ENCODE peak calls at places on chromosomes 13 and 19, in seven cellular contexts. S is cardiac muscle cell, O is GM23338, K is ascending aorta, Z is SK-N-SH, R is HCT116, L is endothelial cell of umbilical vein. N is an unnamed sample. For H3K4me1, the result is how much of the 10 kb centered on the place peaks cover.

GRCh38 chr13:105219636-105220035 is 1315.8 kb downstream of the EFNB2 start:
- DNase-seq in S (no peak), Z (no peak), R (no peak), K (no peak), L (no peak), O (no peak), N (no peak)

GRCh38 chr19:45571457-45572220 is 13.0 kb downstream of the OPA3 start:
- DNase-seq in Z (no peak), R (no peak), K (no peak), O (no peak), L (no peak), S (no peak), N (no peak)

GRCh38 chr13:101714195-101714594 is 261.7 kb downstream of the ITGBL1 start:
- DNase-seq in Z (no peak), L (no peak), R (no peak), K (no peak), O (no peak), S (no peak), N (no peak)

GRCh38 chr13:73533111-73533510 is 474.3 kb downstream of the KLF5 start:
- DNase-seq in K (no peak), L (no peak), O (no peak), R (no peak), Z (no peak), S (no peak), N (no peak)

GRCh38 chr13:110150384-110151091 is 156.4 kb downstream of the COL4A1 start:
- DNase-seq in K (no peak), Z (no peak), L (no peak), R (no peak), S (peak), O (no peak), N (no peak)

GRCh38 chr13:44932850-44933251 is 56.4 kb downstream of the NUFIP1 start:
- DNase-seq in Z (no peak), L (peak), K (no peak), O (no peak), R (no peak), S (peak), N (no peak)

GRCh38 chr13:27621366-27622101 is at the start of gene POLR1D:
- DNase-seq in Z (peak), K (peak), S (peak), L (peak), R (peak), O (peak), N (peak)

GRCh38 chr13:108560092-108560491 is 69.3 kb upstream of the MYO16 start:
- DNase-seq in K (no peak), S (no peak), O (no peak), L (no peak), R (no peak), Z (no peak), N (no peak)

GRCh38 chr13:109096101-109096500 is 466.7 kb downstream of the MYO16 start:
- DNase-seq in S (no peak), L (no peak), O (no peak), K (no peak), Z (no peak), R (no peak), N (no peak)

GRCh38 chr19:13150919-13151604 is 851 bp downstream of the IER2 start:
- DNase-seq in K (no peak), Z (no peak), L (peak), S (peak), R (no peak), O (no peak), N (no peak)

GRCh38 chr13:49219647-49220034 is 497 bp upstream of the MLNR start:
- DNase-seq in K (no peak), S (no peak), L (peak), Z (no peak), R (no peak), O (no peak), N (no peak)

GRCh38 chr19:45528744-45529453 is 21.6 kb downstream of the VASP start:
- DNase-seq in Z (no peak), S (peak), K (no peak), L (no peak), R (no peak), O (peak), N (peak)

GRCh38 chr13:30818323-30818960 is 83.1 kb downstream of the ALOX5AP start:
- DNase-seq in O (no peak), K (no peak), R (no peak), L (no peak), Z (no peak), S (peak), N (no peak)

GRCh38 chr13:91278291-91278690 is 69.2 kb upstream of the MIR17HG start:
- DNase-seq in R (no peak), K (no peak), Z (no peak), S (no peak), L (no peak), O (no peak), N (no peak)

GRCh38 chr19:11577451-11578341 is at the start of gene ACP5:
- DNase-seq in O (no peak), Z (peak), K (no peak), R (no peak), S (no peak), L (no peak), N (no peak)

GRCh38 chr19:43769256-43769655 is 11.5 kb downstream of the KCNN4 start:
- DNase-seq in Z (no peak), R (no peak), K (no peak), L (no peak), S (no peak), O (no peak), N (no peak)

GRCh38 chr19:20365146-20365545 is 198.1 kb downstream of the ZNF486 start:
- DNase-seq in L (no peak), K (no peak), R (no peak), O (no peak), Z (no peak), S (peak), N (no peak)

GRCh38 chr19:46984077-46985010 is 35.3 kb upstream of the NPAS1 start:
- DNase-seq in S (peak), L (peak), Z (peak), O (no peak), K (no peak), R (no peak), N (no peak)

GRCh38 chr13:106534844-106535551 is 464 bp downstream of the EFNB2 start:
- DNase-seq in R (no peak), Z (no peak), S (peak), K (no peak), O (peak), L (peak), N (no peak)

GRCh38 chr13:66543780-66544179 is 686.4 kb downstream of the PCDH9 start:
- DNase-seq in S (no peak), O (peak), K (no peak), L (no peak), R (peak), Z (no peak), N (no peak)

GRCh38 chr19:1270854-1271527 is 1.9 kb downstream of the CIRBP start:
- DNase-seq in L (no peak), S (no peak), K (no peak), Z (no peak), R (no peak), O (no peak), N (no peak)
- H3K4me1 ChIP-seq in L (under half), S (under half), K (under half), Z (half or more), R (half or more), O (under half), N (under half)

GRCh38 chr19:18102916-18103542 is 5.5 kb downstream of the MAST3 start:
- DNase-seq in K (no peak), L (no peak), Z (no peak), O (no peak), S (no peak), R (no peak), N (no peak)

GRCh38 chr19:18100710-18101109 is 3.1 kb downstream of the MAST3 start:
- DNase-seq in O (peak), K (no peak), S (no peak), L (no peak), R (no peak), Z (no peak), N (no peak)

GRCh38 chr19:18107235-18108083 is 9.9 kb downstream of the MAST3 start:
- DNase-seq in K (no peak), O (no peak), L (no peak), R (no peak), Z (peak), S (no peak), N (no peak)

GRCh38 chr19:18101268-18101667 is 3.7 kb downstream of the MAST3 start:
- DNase-seq in Z (no peak), O (no peak), L (no peak), R (no peak), S (no peak), K (no peak), N (no peak)

GRCh38 chr19:18104793-18105131 is 7.2 kb downstream of the MAST3 start:
- DNase-seq in Z (no peak), R (no peak), O (no peak), S (no peak), L (no peak), K (no peak), N (no peak)
- H3K4me3 ChIP-seq in Z (peak), R (peak), O (peak), S (peak), L (no peak), K (peak), N (peak)

GRCh38 chr19:10552596-10553053 is 8.9 kb downstream of the ATG4D start:
- DNase-seq in K (no peak), Z (peak), S (peak), R (no peak), O (peak), L (no peak), N (no peak)

GRCh38 chr19:10551698-10552301 is 8.1 kb downstream of the ATG4D start:
- DNase-seq in K (no peak), S (peak), O (peak), R (peak), Z (no peak), L (no peak), N (no peak)

GRCh38 chr19:10548746-10549276 is 5.1 kb downstream of the ATG4D start:
- DNase-seq in Z (no peak), K (no peak), L (no peak), S (no peak), R (no peak), O (no peak), N (no peak)

GRCh38 chr19:10549733-10550132 is 6.0 kb downstream of the ATG4D start:
- DNase-seq in S (no peak), R (no peak), O (no peak), L (no peak), Z (no peak), K (no peak), N (no peak)

GRCh38 chr19:10550336-10550735 is 6.6 kb downstream of the ATG4D start:
- DNase-seq in O (no peak), K (no peak), L (no peak), S (no peak), R (no peak), Z (no peak), N (no peak)
- H3K4me1 ChIP-seq in O (under half), K (under half), L (under half), S (under half), R (under half), Z (under half), N (under half)

DNA sequence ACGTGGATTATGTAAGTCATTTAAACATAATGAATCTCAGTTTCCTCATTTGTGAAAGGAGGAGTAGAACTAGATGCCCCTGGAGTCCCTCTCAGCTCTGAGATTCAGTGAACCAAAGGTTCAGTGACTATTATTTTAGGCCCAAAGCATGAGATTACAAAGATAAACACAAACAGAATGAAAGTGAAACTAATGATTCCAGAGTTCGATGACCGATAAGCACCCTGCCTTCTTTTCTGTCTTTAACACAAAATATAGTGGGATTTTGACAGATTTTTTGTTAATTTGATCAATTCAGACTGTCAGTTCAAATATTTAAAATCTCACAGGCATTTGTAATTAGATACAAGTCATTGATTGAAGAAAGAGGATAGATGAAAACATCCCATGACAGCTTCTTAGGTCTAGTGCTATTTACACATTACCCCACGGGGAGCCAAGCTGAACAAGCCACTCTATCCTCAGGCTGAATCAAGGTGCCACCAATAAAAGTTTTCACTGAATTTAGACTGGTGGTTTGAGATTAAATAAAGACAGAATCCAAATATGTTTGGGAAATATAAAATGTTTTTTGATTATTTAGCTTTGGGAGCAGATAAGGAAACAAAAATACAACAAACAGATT is 64.6 kb upstream of the RAP2A start:
- DNase-seq in Z (no peak), S (no peak), R (no peak), L (peak), K (no peak), O (no peak), N (no peak)
- H3K4me3 ChIP-seq in Z (peak), S (no peak), R (no peak), L (peak), K (peak), O (no peak), N (no peak)

GRCh38 chr13:94162289-94162688 is 317.2 kb downstream of the DCT start:
- DNase-seq in Z (no peak), K (no peak), R (no peak), S (peak), L (no peak), O (no peak), N (no peak)
- H3K4me1 ChIP-seq in Z (under half), K (under half), R (under half), S (under half), L (under half), O (under half), N (under half)